ENCODE peak calls at places on chromosomes 7 and 10, in six cellular contexts. S is fibroblast of the aortic adventitia, R is T-helper 1 cell, F is astrocyte of the spinal cord, X is NCI-H460, M is GM23338. W is an unnamed sample.

GRCh38 chr10:123145542-123146012 is 2.4 kb upstream of the HMX2 start:
- DNase-seq in S (no peak), F (no peak), R (no peak), M (peak; percentile 42), X (no peak), W (no peak)

GRCh38 chr7:3559178-3559765 is 258.2 kb downstream of the SDK1 start:
- DNase-seq in S (peak; percentile 80), R (no peak), X (peak; percentile 21), F (peak; percentile 91), M (no peak), W (no peak)

GRCh38 chr10:30987463-30987862 is 44.2 kb downstream of the ZNF438 start:
- DNase-seq in M (no peak), S (peak; percentile 45), X (no peak), R (no peak), F (no peak), W (no peak)

GRCh38 chr7:100589341-100589935 is 3.3 kb downstream of the FBXO24 start:
- DNase-seq in F (no peak), S (no peak), X (no peak), R (no peak), M (peak; percentile 62), W (no peak)

GRCh38 chr7:73742338-73742752 is 3.7 kb upstream of the ABHD11 start:
- DNase-seq in R (no peak), F (no peak), X (no peak), S (no peak), M (peak; percentile 95), W (no peak)

GRCh38 chr7:157250605-157251228 is 86.1 kb upstream of the DNAJB6 start:
- DNase-seq in M (peak; percentile 89), S (peak; percentile 63), X (peak; percentile 72), F (peak; percentile 68), R (no peak), W (peak; percentile 48)

GRCh38 chr7:94039368-94040065 is 35.4 kb upstream of the BET1 start:
- DNase-seq in M (no peak), R (no peak), X (no peak), F (no peak), S (no peak), W (no peak)

GRCh38 chr10:26374426-26374825 is 63.7 kb upstream of the APBB1IP start:
- DNase-seq in F (no peak), X (no peak), S (no peak), R (no peak), M (no peak), W (no peak)

GRCh38 chr10:82938331-82938730 is 1063.3 kb downstream of the NRG3 start:
- DNase-seq in S (no peak), M (no peak), R (no peak), F (no peak), X (no peak), W (no peak)

GRCh38 chr7:153682628-153683027 is 369.6 kb upstream of the DPP6 start:
- DNase-seq in F (no peak), X (no peak), S (no peak), M (no peak), R (no peak), W (no peak)

GRCh38 chr10:103793429-103793828 is 61.9 kb downstream of the SH3PXD2A start:
- DNase-seq in X (no peak), F (no peak), M (no peak), R (no peak), S (no peak), W (no peak)

GRCh38 chr10:58177362-58177947 is 90.2 kb downstream of the IPMK start:
- DNase-seq in X (peak; percentile 36), R (no peak), S (peak; percentile 66), M (peak; percentile 53), F (peak; percentile 49), W (no peak)

GRCh38 chr7:130880668-130881067 is 146.7 kb upstream of the KLF14 start:
- DNase-seq in X (no peak), R (no peak), F (no peak), M (no peak), S (no peak), W (no peak)

GRCh38 chr10:51137741-51138529 is 63.6 kb downstream of the PRKG1 start:
- DNase-seq in X (no peak), M (no peak), S (peak; percentile 49), R (no peak), F (peak; percentile 10), W (no peak)

GRCh38 chr10:102226542-102226870 is 407 bp downstream of the ELOVL3 start:
- DNase-seq in M (no peak), F (no peak), S (no peak), R (no peak), X (no peak), W (no peak)

GRCh38 chr7:40923631-40924030 is 779.3 kb downstream of the INHBA start:
- DNase-seq in F (no peak), M (no peak), X (no peak), R (no peak), S (no peak), W (no peak)

GRCh38 chr7:3117488-3118228 is 74.0 kb upstream of the CARD11 start:
- DNase-seq in M (no peak), S (no peak), R (no peak), F (no peak), X (no peak), W (peak; percentile 27)

GRCh38 chr10:31262672-31263071 is 56.3 kb upstream of the ZEB1 start:
- DNase-seq in M (no peak), X (no peak), S (peak; percentile 95), R (no peak), F (peak; percentile 76), W (no peak)

GRCh38 chr10:14569274-14570060 is 205.2 kb downstream of the FAM107B start:
- DNase-seq in R (peak; percentile 35), F (no peak), M (no peak), S (no peak), X (no peak), W (no peak)

GRCh38 chr7:121113288-121113687 is 124.8 kb downstream of the CPED1 start:
- DNase-seq in S (no peak), X (no peak), F (peak; percentile 47), M (no peak), R (no peak), W (no peak)

GRCh38 chr10:20492447-20492846 is 404.7 kb downstream of the NEBL start:
- DNase-seq in M (peak; percentile 28), X (no peak), R (no peak), S (no peak), F (no peak), W (no peak)

GRCh38 chr7:86814980-86815379 is 171.3 kb downstream of the GRM3 start:
- DNase-seq in S (peak; percentile 2), M (peak; percentile 80), X (peak; percentile 11), R (no peak), F (peak; percentile 5), W (no peak)

W was measured in effector memory CD8-positive, alpha-beta T cell.